ENCODE peak calls at places on chromosomes 4 and X, in five cellular contexts. N, S, U, T and D are unnamed samples.

GRCh38 chr4:123256006-123256405 is 140.6 kb upstream of the SPRY1 start:
- DNase-seq in N (no peak), S (no peak), U (no peak), T (no peak), D (no peak)

GRCh38 chr4:147678796-147679549 is 5.0 kb downstream of the PRMT9 start:
- DNase-seq in N (no peak), S (no peak), U (peak; percentile 42), T (no peak), D (no peak)

GRCh38 chr4:54566608-54567007 is 91.1 kb upstream of the KIT start:
- DNase-seq in N (no peak), S (no peak), U (no peak), T (no peak), D (no peak)

GRCh38 chr4:87843936-87844335 is 11.2 kb downstream of the MEPE start:
- DNase-seq in N (no peak), S (no peak), U (peak; percentile 75), T (no peak), D (no peak)

GRCh38 chrX:39759526-39760224 is 338.1 kb downstream of the BCOR start:
- DNase-seq in N (no peak), S (no peak), U (peak; percentile 66), T (peak; percentile 84), D (peak; percentile 26)

GRCh38 chr4:68895561-68896198 is 55.9 kb downstream of the UGT2A3 start:
- DNase-seq in N (no peak), S (no peak), U (no peak), T (no peak), D (no peak)

GRCh38 chr4:10115657-10116624 is 658 bp downstream of the WDR1 start:
- DNase-seq in N (peak; percentile 43), S (no peak), U (peak; percentile 48), T (peak; percentile 93), D (peak; percentile 55)

GRCh38 chrX:136710324-136710951 is 62.5 kb downstream of the CD40LG start:
- DNase-seq in N (no peak), S (no peak), U (no peak), T (no peak), D (no peak)

GRCh38 chr4:109730294-109731051 is 603 bp upstream of the PLA2G12A start:
- DNase-seq in N (peak; percentile 51), S (no peak), U (peak; percentile 67), T (peak; percentile 89), D (peak; percentile 68)

GRCh38 chr4:139208404-139208945 is 31.5 kb upstream of the ELF2 start:
- DNase-seq in N (no peak), S (no peak), U (peak; percentile 86), T (no peak), D (peak; percentile 43)

GRCh38 chr4:102439835-102440234 is 61.3 kb upstream of the NFKB1 start:
- DNase-seq in N (no peak), S (no peak), U (peak; percentile 85), T (no peak), D (peak; percentile 45)

GRCh38 chr4:25021206-25021605 is 9.5 kb downstream of the LGI2 start:
- DNase-seq in N (no peak), S (no peak), U (no peak), T (no peak), D (no peak)

GRCh38 chr4:150123073-150123472 is 44.8 kb downstream of the DCLK2 start:
- DNase-seq in N (no peak), S (no peak), U (no peak), T (no peak), D (no peak)

GRCh38 chr4:2258091-2259035 is 3.5 kb downstream of the MXD4 start:
- DNase-seq in N (peak; percentile 14), S (peak; percentile 12), U (no peak), T (peak; percentile 76), D (no peak)

GRCh38 chrX:114675365-114675764 is 91.5 kb downstream of the HTR2C start:
- DNase-seq in N (no peak), S (no peak), U (no peak), T (no peak), D (no peak)

GRCh38 chrX:45771114-45771513 is 570.4 kb upstream of the DIPK2B start:
- DNase-seq in N (no peak), S (no peak), U (peak; percentile 79), T (no peak), D (no peak)

GRCh38 chr4:8238061-8238511 is 31.5 kb upstream of the HTRA3 start:
- DNase-seq in N (no peak), S (no peak), U (no peak), T (no peak), D (no peak)

GRCh38 chrX:110795645-110796510 is at the start of gene CHRDL1:
- DNase-seq in N (peak; percentile 27), S (peak; percentile 27), U (no peak), T (peak; percentile 78), D (no peak)

GRCh38 chrX:109886122-109886761 is 116.7 kb upstream of the TMEM164 start:
- DNase-seq in N (no peak), S (no peak), U (peak; percentile 69), T (no peak), D (peak; percentile 52)

GRCh38 chr4:185421366-185422124 is 4.2 kb downstream of the UFSP2 start:
- DNase-seq in N (no peak), S (no peak), U (peak; percentile 75), T (no peak), D (no peak)

GRCh38 chrX:18210470-18210869 is 10.2 kb downstream of the BEND2 start:
- DNase-seq in N (no peak), S (no peak), U (peak; percentile 2), T (no peak), D (no peak)

GRCh38 chr4:118354913-118355312 is 2.1 kb upstream of the PRSS12 start:
- DNase-seq in N (no peak), S (no peak), U (no peak), T (no peak), D (no peak)

GRCh38 chr4:153934689-153935017 is 145.8 kb upstream of the SFRP2 start:
- DNase-seq in N (no peak), S (no peak), U (no peak), T (no peak), D (no peak)

GRCh38 chrX:35076061-35076460 is 133.5 kb downstream of the FAM47B start:
- DNase-seq in N (no peak), S (no peak), U (no peak), T (no peak), D (no peak)

GRCh38 chrX:68834371-68835103 is 5.7 kb downstream of the EFNB1 start:
- DNase-seq in N (no peak), S (no peak), U (no peak), T (peak; percentile 71), D (no peak)

GRCh38 chr4:39066371-39066770 is 4.3 kb downstream of the KLHL5 start:
- DNase-seq in N (no peak), S (no peak), U (no peak), T (no peak), D (no peak)

GRCh38 chr4:39061450-39061849 is 582 bp upstream of the KLHL5 start:
- DNase-seq in N (no peak), S (no peak), U (no peak), T (no peak), D (no peak)

GRCh38 chr4:39062094-39062493 is at the start of gene KLHL5:
- DNase-seq in N (no peak), S (no peak), U (no peak), T (no peak), D (no peak)

GRCh38 chr4:39067031-39067430 is 5.0 kb downstream of the KLHL5 start:
- DNase-seq in N (no peak), S (no peak), U (no peak), T (no peak), D (no peak)

DNA sequence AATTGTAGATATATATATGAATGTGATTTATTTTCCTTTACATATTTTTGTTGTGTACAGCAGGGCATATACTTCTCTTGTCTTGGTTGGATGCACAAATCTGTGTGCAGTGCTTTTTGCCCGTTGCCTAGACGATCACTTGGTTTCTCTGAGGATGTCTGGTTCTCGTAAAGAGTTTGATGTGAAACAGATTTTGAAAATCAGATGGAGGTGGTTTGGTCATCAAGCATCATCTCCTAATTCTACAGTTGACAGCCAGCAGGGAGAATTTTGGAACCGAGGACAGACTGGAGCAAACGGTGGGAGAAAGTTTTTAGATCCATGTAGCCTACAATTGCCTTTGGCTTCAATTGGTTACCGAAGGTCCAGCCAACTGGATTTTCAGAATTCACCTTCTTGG is 467 bp downstream of the KLHL5 start:
- DNase-seq in N (no peak), S (no peak), U (no peak), T (no peak), D (no peak)
- H3K27ac ChIP-seq in N (no peak overlapping the region), S (peak overlapping the region; percentile 10), U (no peak overlapping the region), T (no peak overlapping the region), D (no peak overlapping the region)

GRCh38 chr4:52655505-52655904 is 3.6 kb downstream of the USP46 start:
- DNase-seq in N (no peak), S (no peak), U (peak; percentile 60), T (no peak), D (no peak)

GRCh38 chr4:52658671-52659015 is 458 bp downstream of the USP46 start:
- DNase-seq in N (peak; percentile 19), S (no peak), U (no peak), T (no peak), D (no peak)

GRCh38 chr4:52659016-52659721 is at the start of gene USP46:
- DNase-seq in N (peak; percentile 83), S (peak; percentile 52), U (peak; percentile 87), T (peak; percentile 93), D (peak; percentile 82)

GRCh38 chr4:52657630-52658501 is 1.2 kb downstream of the USP46 start:
- DNase-seq in N (peak; percentile 31), S (no peak), U (peak; percentile 55), T (no peak), D (peak; percentile 16)

DNA sequence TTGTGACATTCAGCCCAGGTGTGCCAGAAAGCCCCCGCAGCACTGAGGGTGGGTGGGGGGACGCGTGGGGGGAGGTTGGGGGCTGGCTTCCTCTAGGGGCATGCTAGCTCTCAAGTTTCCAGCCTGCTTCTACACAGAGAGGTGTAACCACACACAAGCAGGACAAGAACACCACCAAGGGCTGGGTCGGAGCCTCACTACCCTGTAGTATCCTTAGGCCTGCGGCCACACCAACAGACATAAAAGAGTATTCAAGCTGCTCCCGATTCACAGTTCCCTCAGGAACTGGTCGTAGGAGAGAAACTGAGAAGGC is 1.8 kb downstream of the USP46 start:
- DNase-seq in N (peak; percentile 13), S (no peak), U (no peak), T (no peak), D (no peak)
- H3K4me3 ChIP-seq in N (peak overlapping the region; percentile 87), S (no peak overlapping the region), U (peak overlapping the region; percentile 96), T (peak overlapping the region; percentile 71), D (no peak overlapping the region)

GRCh38 chr4:41432219-41432618 is 105.7 kb upstream of the LIMCH1 start:
- DNase-seq in N (no peak), S (no peak), U (no peak), T (no peak), D (no peak)
- H3K4me1 ChIP-seq in N (peaks cover 69% of the 10 kb centered on the region), S (no peaks in the 10 kb centered on the region), U (peaks cover 6% of the 10 kb centered on the region), T (peaks cover 33% of the 10 kb centered on the region), D (peaks cover 14% of the 10 kb centered on the region)

GRCh38 chr4:125314676-125315570 is at the start of gene FAT4:
- DNase-seq in N (peak; percentile 95), S (peak; percentile 91), U (peak; percentile 100), T (peak; percentile 98), D (peak; percentile 96)

GRCh38 chr4:125313497-125313896 is 1.3 kb upstream of the FAT4 start:
- DNase-seq in N (no peak), S (no peak), U (peak; percentile 94), T (no peak), D (peak; percentile 42)

GRCh38 chr4:125316391-125316780 is 1.6 kb downstream of the FAT4 start:
- DNase-seq in N (peak; percentile 35), S (peak; percentile 25), U (peak; percentile 41), T (peak; percentile 74), D (no peak)

GRCh38 chr4:125315571-125316390 is 1.0 kb downstream of the FAT4 start:
- DNase-seq in N (peak; percentile 54), S (no peak), U (peak; percentile 66), T (peak; percentile 86), D (peak; percentile 35)

GRCh38 chr4:125313989-125314602 is 659 bp upstream of the FAT4 start:
- DNase-seq in N (no peak), S (no peak), U (no peak), T (no peak), D (no peak)
- H3K27ac ChIP-seq in N (peak overlapping the region; percentile 81), S (peak overlapping the region; percentile 81), U (peak overlapping the region; percentile 74), T (no peak overlapping the region), D (no peak overlapping the region)